ENCODE peak calls at places on chromosome 2, in five cellular contexts. O is head of caudate nucleus, P is amniotic stem cell, D is A549, N is kidney epithelial cell. U is an unnamed sample.
A peak's percentile ranks its signal among the peaks of the same experiment; 100 is the strongest.

GRCh38 chr2:112004246-112004645 is 50.8 kb upstream of the TMEM87B start:
- DNase-seq in O (peak; percentile 25), P (no peak), D (no peak), N (no peak), U (no peak)

GRCh38 chr2:104919127-104919526 is 65.2 kb downstream of the POU3F3 start:
- DNase-seq in O (no peak), P (no peak), D (no peak), N (no peak), U (no peak)

GRCh38 chr2:232113821-232114220 is 152.3 kb downstream of the DIS3L2 start:
- DNase-seq in O (no peak), P (no peak), D (no peak), N (no peak), U (no peak)

GRCh38 chr2:238286551-238286950 is 1.9 kb downstream of the PER2 start:
- DNase-seq in O (no peak), P (no peak), D (no peak), N (no peak), U (no peak)

GRCh38 chr2:159711562-159712193 is 628 bp upstream of the MARCHF7 start:
- DNase-seq in O (no peak), P (no peak), D (no peak), N (peak; percentile 23), U (no peak)

GRCh38 chr2:3379339-3379646 is 201 bp upstream of the TRAPPC12 start:
- DNase-seq in O (no peak), P (no peak), D (no peak), N (no peak), U (no peak)

GRCh38 chr2:46985512-46985911 is 69.9 kb upstream of the MCFD2 start:
- DNase-seq in O (no peak), P (no peak), D (no peak), N (no peak), U (no peak)

GRCh38 chr2:203594541-203594940 is 59.4 kb upstream of the RAPH1 start:
- DNase-seq in O (no peak), P (no peak), D (no peak), N (no peak), U (no peak)

GRCh38 chr2:151553-152328 is 105.4 kb upstream of the FAM110C start:
- DNase-seq in O (no peak), P (no peak), D (no peak), N (no peak), U (no peak)

GRCh38 chr2:9423922-9424272 is 443 bp downstream of the CPSF3 start:
- DNase-seq in O (no peak), P (no peak), D (no peak), N (no peak), U (peak; percentile 67)

GRCh38 chr2:97734061-97734912 is 20.9 kb downstream of the ZAP70 start:
- DNase-seq in O (no peak), P (no peak), D (no peak), N (no peak), U (no peak)

GRCh38 chr2:200255549-200255948 is 50.9 kb upstream of the SPATS2L start:
- DNase-seq in O (no peak), P (no peak), D (no peak), N (no peak), U (no peak)

U was measured in endothelial cell of umbilical vein.